ENCODE peak calls at places on chromosomes 5 and 9, in eight cellular contexts. Q is psoas muscle, U is osteoblast, D is lower lobe of right lung, B is aorta, J is mesendoderm, R is transverse colon, N is neural progenitor cell. W is an unnamed sample. For H3K36me3, the result is how much of the 10 kb centered on the place peaks cover.

GRCh38 chr5:102241809-102242421 is 54.2 kb downstream of the SLCO4C1 start:
- DNase-seq in Q (no peak), N (peak), U (no peak), B (no peak), J (no peak), R (peak), D (no peak), W (peak)

GRCh38 chr5:181261320-181262085 is 560 bp upstream of the TRIM52 start:
- DNase-seq in N (peak), B (peak), U (peak), R (peak), J (peak), D (peak), Q (peak), W (peak)

GRCh38 chr5:157546456-157547100 is 29.0 kb downstream of the ADAM19 start:
- DNase-seq in D (no peak), N (no peak), U (no peak), B (no peak), R (no peak), J (peak), Q (no peak), W (no peak)

GRCh38 chr5:1476181-1476966 is 31.1 kb upstream of the SLC6A3 start:
- DNase-seq in B (no peak), Q (peak), N (no peak), D (no peak), U (no peak), J (no peak), R (no peak), W (no peak)

GRCh38 chr9:18478517-18479361 is 4.8 kb downstream of the ADAMTSL1 start:
- DNase-seq in N (peak), J (peak), U (no peak), B (peak), D (no peak), R (no peak), Q (no peak), W (no peak)

GRCh38 chr5:50709471-50709870 is 43.0 kb downstream of the PARP8 start:
- DNase-seq in R (no peak), D (no peak), Q (no peak), N (no peak), J (no peak), U (no peak), B (no peak), W (no peak)

GRCh38 chr9:89339807-89340206 is 21.5 kb downstream of the SECISBP2 start:
- DNase-seq in B (no peak), R (no peak), D (no peak), Q (no peak), N (no peak), U (no peak), J (no peak), W (no peak)

GRCh38 chr5:169538935-169539334 is 44.6 kb upstream of the SPDL1 start:
- DNase-seq in U (no peak), B (no peak), R (no peak), Q (no peak), J (no peak), D (no peak), N (no peak), W (no peak)

GRCh38 chr9:93541005-93541404 is 35.4 kb upstream of the PHF2 start:
- DNase-seq in Q (no peak), R (no peak), B (no peak), J (no peak), N (no peak), D (no peak), U (no peak), W (no peak)
- H3K36me3 ChIP-seq in Q (under half), R (under half), B (under half), J (under half), N (under half), D (half or more), U (under half), W (under half)

DNA sequence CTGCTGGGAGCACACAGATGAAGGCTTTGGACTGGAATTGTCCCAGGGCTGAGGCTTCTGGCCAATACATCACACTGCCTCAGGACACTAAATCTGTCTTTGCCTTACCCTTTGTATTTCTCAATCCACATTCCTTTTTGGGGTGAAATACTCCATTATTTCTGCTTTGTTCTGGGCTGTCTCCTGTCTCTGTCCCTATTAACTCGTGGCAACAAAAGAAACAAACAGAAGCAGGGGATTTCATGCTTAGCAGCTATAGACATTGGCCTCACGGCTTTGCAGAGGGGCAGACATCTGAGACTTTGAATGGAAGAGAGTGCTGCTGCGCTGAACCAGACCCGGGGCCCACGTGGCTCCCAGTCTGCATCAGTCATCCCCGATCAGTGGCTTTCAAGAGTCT is 129.8 kb downstream of the ARL15 start:
- DNase-seq in Q (no peak), U (no peak), J (peak), B (no peak), N (peak), D (no peak), R (no peak), W (no peak)
- H3K4me3 ChIP-seq in Q (no peak), U (no peak), J (no peak), B (no peak), N (peak), D (no peak), R (no peak), W (no peak)

GRCh38 chr5:76818844-76819831 is at the start of gene F2RL1:
- DNase-seq in J (peak), N (peak), B (peak), Q (peak), D (peak), R (peak), U (peak), W (peak)
- H3K27ac ChIP-seq in J (peak), N (no peak), B (no peak), Q (no peak), D (peak), R (peak), U (peak), W (no peak)

GRCh38 chr9:74117731-74118130 is 379.4 kb upstream of the RORB start:
- DNase-seq in N (no peak), U (no peak), B (no peak), J (no peak), D (no peak), Q (no peak), R (no peak), W (no peak)

GRCh38 chr9:74122229-74122628 is 374.9 kb upstream of the RORB start:
- DNase-seq in D (no peak), Q (no peak), U (no peak), B (no peak), N (no peak), R (no peak), J (no peak), W (no peak)

GRCh38 chr9:74120470-74120869 is 376.7 kb upstream of the RORB start:
- DNase-seq in U (no peak), D (no peak), R (no peak), N (no peak), J (no peak), Q (no peak), B (no peak), W (no peak)

GRCh38 chr9:74122661-74123060 is 374.5 kb upstream of the RORB start:
- DNase-seq in U (no peak), D (no peak), J (no peak), N (no peak), B (no peak), R (no peak), Q (no peak), W (no peak)

DNA sequence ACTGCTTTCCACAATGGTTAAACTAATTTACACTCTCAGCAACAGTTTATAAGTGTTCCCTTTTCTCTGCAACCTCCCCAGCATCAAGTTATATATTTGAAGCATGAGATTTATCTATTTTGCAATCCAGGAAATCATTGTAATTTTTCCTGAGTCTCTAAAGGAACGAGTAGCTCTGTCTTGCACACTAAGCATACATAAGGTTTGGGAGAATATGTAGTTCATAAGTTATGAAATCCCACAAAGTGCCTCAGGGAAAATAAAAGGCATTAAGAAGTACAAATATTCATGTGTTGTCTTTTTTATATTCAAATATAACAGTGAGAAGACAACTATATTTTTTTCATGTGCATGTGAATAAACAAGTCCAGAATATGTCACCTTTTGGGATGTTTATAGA is 377.1 kb upstream of the RORB start:
- DNase-seq in Q (no peak), D (no peak), U (no peak), R (no peak), N (no peak), J (no peak), B (no peak), W (no peak)
- H3K36me3 ChIP-seq in Q (under half), D (under half), U (under half), R (under half), N (under half), J (under half), B (under half), W (under half)

GRCh38 chr5:150256416-150257064 is 33.0 kb downstream of the CAMK2A start:
- DNase-seq in J (peak), D (no peak), N (peak), B (peak), U (no peak), Q (no peak), R (no peak), W (peak)
- H3K4me3 ChIP-seq in J (no peak), D (no peak), N (no peak), B (no peak), U (no peak), Q (no peak), R (no peak), W (no peak)

DNA sequence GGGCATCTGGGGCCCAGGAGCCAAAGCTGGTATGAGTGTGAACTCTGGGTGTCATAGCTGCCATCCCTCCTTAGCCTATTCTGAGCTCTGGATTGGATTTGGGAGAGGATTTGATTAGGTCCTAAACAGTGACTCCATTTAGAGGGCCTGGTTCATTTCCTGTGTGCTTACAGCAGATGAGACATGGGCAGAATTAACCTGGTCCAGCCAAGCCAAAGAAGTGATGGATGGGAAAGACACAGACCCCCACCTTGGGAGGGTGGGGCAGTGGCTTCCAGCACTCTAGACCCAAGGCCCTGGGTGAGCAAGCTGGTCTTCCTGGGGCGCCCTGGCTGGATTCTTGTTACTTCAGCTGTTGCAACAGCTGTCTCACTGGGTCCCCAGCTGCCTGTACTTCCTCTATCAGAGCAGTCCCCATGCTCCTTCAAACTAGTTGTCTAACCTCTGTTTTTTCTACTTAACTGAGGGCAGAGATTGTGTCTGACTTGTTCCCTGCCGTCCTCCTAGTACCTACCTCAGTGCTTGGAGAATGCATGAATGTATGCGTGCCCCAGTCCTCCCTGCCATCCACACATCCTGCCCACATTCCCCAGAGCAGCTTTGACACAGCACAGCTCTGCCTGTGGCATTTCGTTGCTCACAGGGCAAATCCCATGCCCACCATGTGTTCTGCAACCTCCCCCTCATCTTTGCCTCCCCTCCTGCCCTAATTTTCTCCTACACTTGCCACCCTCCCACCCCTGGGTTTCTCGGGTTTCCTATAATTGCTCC is 115.9 kb downstream of the RGS3 start:
- DNase-seq in B (peak), Q (no peak), D (peak), U (peak), N (no peak), J (no peak), R (peak), W (no peak)
- H3K27ac ChIP-seq in B (peak), Q (peak), D (peak), U (peak), N (no peak), J (no peak), R (peak), W (no peak)

GRCh38 chr9:120477534-120478001 is 102.4 kb downstream of the CDK5RAP2 start:
- DNase-seq in B (peak), U (peak), J (peak), D (peak), R (peak), Q (peak), N (peak), W (peak)

GRCh38 chr9:120478208-120478607 is 101.8 kb downstream of the CDK5RAP2 start:
- DNase-seq in D (no peak), J (no peak), R (peak), N (no peak), Q (no peak), U (no peak), B (no peak), W (no peak)

GRCh38 chr9:120475341-120475740 is 104.6 kb downstream of the CDK5RAP2 start:
- DNase-seq in J (no peak), Q (peak), D (no peak), B (peak), N (no peak), U (peak), R (no peak), W (no peak)

GRCh38 chr9:120474579-120475243 is 105.3 kb downstream of the CDK5RAP2 start:
- DNase-seq in J (no peak), D (no peak), B (no peak), R (no peak), N (no peak), U (no peak), Q (no peak), W (no peak)

GRCh38 chr9:120473626-120474025 is 106.3 kb downstream of the CDK5RAP2 start:
- DNase-seq in U (no peak), J (no peak), R (no peak), Q (no peak), D (no peak), N (no peak), B (no peak), W (no peak)
- H3K36me3 ChIP-seq in U (under half), J (under half), R (under half), Q (under half), D (half or more), N (under half), B (under half), W (half or more)

DNA sequence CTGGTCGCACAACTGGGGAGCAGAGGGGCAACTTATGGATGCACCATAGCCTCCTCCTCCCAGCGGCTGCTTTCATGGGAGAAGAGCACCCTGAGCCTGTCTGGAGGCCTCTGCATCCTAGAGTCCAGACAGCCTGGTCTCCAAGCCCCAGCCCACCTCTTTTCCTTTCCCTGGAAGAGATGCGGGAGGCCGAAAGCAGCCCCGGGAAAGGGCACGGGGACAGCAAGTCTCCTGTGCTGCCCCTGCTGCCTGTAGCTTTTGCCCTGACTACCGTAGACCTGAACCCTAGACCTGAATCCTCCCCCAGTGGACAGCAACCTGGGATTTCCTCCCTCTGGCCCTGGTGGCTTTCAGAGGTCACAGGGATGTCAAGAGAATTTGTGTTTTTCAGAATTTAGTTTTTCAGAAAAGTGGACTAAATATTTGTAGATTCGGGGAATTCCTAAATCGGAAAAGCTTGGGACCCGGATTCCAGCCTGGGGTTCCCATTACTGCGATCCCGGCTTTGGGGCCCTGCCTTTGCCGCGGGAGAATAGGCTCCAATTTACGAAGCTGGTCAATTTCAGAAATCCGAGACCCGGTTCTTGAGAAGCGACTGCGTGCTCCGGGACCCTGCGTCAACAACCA is 4.3 kb upstream of the PITX1 start:
- DNase-seq in U (peak), D (peak), Q (no peak), R (no peak), J (no peak), B (no peak), N (peak), W (no peak)
- H3K4me3 ChIP-seq in U (no peak), D (no peak), Q (no peak), R (peak), J (no peak), B (no peak), N (no peak), W (no peak)

GRCh38 chr5:93591323-93591945 is 8.4 kb downstream of the NR2F1 start:
- DNase-seq in Q (no peak), J (no peak), U (no peak), N (no peak), R (no peak), B (no peak), D (no peak), W (no peak)
- H3K27ac ChIP-seq in Q (no peak), J (no peak), U (no peak), N (no peak), R (no peak), B (no peak), D (no peak), W (no peak)

W was measured in WERI-Rb-1.